ENCODE peak calls at places on chromosome 13, in six cellular contexts. Z is ACHN; X is fibroblast of the aortic adventitia; G is NCI-H2171 treated with DMSO at 0.1 percent for 48 hours; V is activated T-cell treated with anti-CD3 and anti-CD28 coated beads, Interleukin-2, amount 50 U/mL, for 72 hours; Q is progenitor cell of endocrine pancreas. R is an unnamed sample.

GRCh38 chr13:39603424-39603947 is 493 bp upstream of the LHFPL6 start:
- DNase-seq in G (no peak), V (no peak), Q (no peak), Z (peak), X (peak), R (peak)

GRCh38 chr13:101916758-101917474 is 464.4 kb downstream of the ITGBL1 start:
- DNase-seq in Z (no peak), X (no peak), Q (no peak), V (no peak), G (no peak), R (peak)

GRCh38 chr13:97539651-97540230 is 105.8 kb downstream of the RAP2A start:
- DNase-seq in V (no peak), Q (no peak), X (peak), G (no peak), Z (no peak), R (no peak)

GRCh38 chr13:101465877-101466276 is 13.4 kb downstream of the ITGBL1 start:
- DNase-seq in G (no peak), X (peak), Q (no peak), Z (no peak), V (no peak), R (no peak)

GRCh38 chr13:97284558-97284957 is 62.4 kb downstream of the MBNL2 start:
- DNase-seq in V (no peak), Z (no peak), G (no peak), Q (no peak), X (peak), R (no peak)

GRCh38 chr13:106061781-106062180 is 473.7 kb downstream of the EFNB2 start:
- DNase-seq in Z (no peak), Q (no peak), V (no peak), X (no peak), G (no peak), R (no peak)

GRCh38 chr13:44415815-44416214 is 42.2 kb downstream of the SERP2 start:
- DNase-seq in X (no peak), Z (no peak), V (no peak), Q (no peak), G (no peak), R (no peak)

GRCh38 chr13:48908381-48909087 is 67.2 kb upstream of the FNDC3A start:
- DNase-seq in V (no peak), X (peak), Q (no peak), Z (no peak), G (no peak), R (no peak)

GRCh38 chr13:76522083-76522755 is 364.0 kb downstream of the KCTD12 start:
- DNase-seq in V (no peak), Q (no peak), X (peak), Z (no peak), G (peak), R (peak)

GRCh38 chr13:107834268-107834667 is 381.1 kb downstream of the LIG4 start:
- DNase-seq in G (no peak), Z (no peak), X (peak), Q (no peak), V (no peak), R (no peak)

GRCh38 chr13:58712191-58712590 is 1080.6 kb downstream of the PCDH17 start:
- DNase-seq in X (no peak), Q (no peak), G (no peak), Z (no peak), V (no peak), R (peak)

GRCh38 chr13:106561551-106562170 is 6.3 kb downstream of the ARGLU1 start:
- DNase-seq in G (no peak), X (peak), Q (no peak), V (peak), Z (no peak), R (no peak)

R was measured in WTC11.